ENCODE peak calls at places on chromosome 7, in six cellular contexts. One of them, this sample, is unnamed.

GRCh38 chr7:83267141-83267631 is 104.5 kb upstream of the PCLO start:
- DNase-seq in ELR: peak; percentile 46
- DNase-seq in ELF-1: no peak
- DNase-seq in germinal center: no peak
- DNase-seq in stimulated activated CD4-positive, alpha-beta T cell treated with anti-CD3 and anti-CD28 coated beads, TNF-alpha, amount 100 ng/mL, for 1 hour: no peak
- DNase-seq in fibroblast of pulmonary artery: peak; percentile 47
- DNase-seq in this sample: no peak

GRCh38 chr7:134174797-134175261 is 47.7 kb downstream of the LRGUK start:
- DNase-seq in ELR: peak; percentile 92
- DNase-seq in ELF-1: no peak
- DNase-seq in germinal center: no peak
- DNase-seq in stimulated activated CD4-positive, alpha-beta T cell treated with anti-CD3 and anti-CD28 coated beads, TNF-alpha, amount 100 ng/mL, for 1 hour: no peak
- DNase-seq in fibroblast of pulmonary artery: peak; percentile 82
- DNase-seq in this sample: peak; percentile 70

GRCh38 chr7:50068026-50068425 is 25.0 kb downstream of the ZPBP start:
- DNase-seq in ELR: no peak
- DNase-seq in ELF-1: peak; percentile 13
- DNase-seq in germinal center: peak; percentile 28
- DNase-seq in stimulated activated CD4-positive, alpha-beta T cell treated with anti-CD3 and anti-CD28 coated beads, TNF-alpha, amount 100 ng/mL, for 1 hour: no peak
- DNase-seq in fibroblast of pulmonary artery: peak; percentile 6
- DNase-seq in this sample: peak; percentile 31

GRCh38 chr7:45325378-45325777 is 167.8 kb downstream of the RAMP3 start:
- DNase-seq in ELR: no peak
- DNase-seq in ELF-1: no peak
- DNase-seq in germinal center: no peak
- DNase-seq in stimulated activated CD4-positive, alpha-beta T cell treated with anti-CD3 and anti-CD28 coated beads, TNF-alpha, amount 100 ng/mL, for 1 hour: no peak
- DNase-seq in fibroblast of pulmonary artery: no peak
- DNase-seq in this sample: no peak

GRCh38 chr7:50209461-50210161 is 94.9 kb upstream of the IKZF1 start:
- DNase-seq in ELR: no peak
- DNase-seq in ELF-1: no peak
- DNase-seq in germinal center: no peak
- DNase-seq in stimulated activated CD4-positive, alpha-beta T cell treated with anti-CD3 and anti-CD28 coated beads, TNF-alpha, amount 100 ng/mL, for 1 hour: no peak
- DNase-seq in fibroblast of pulmonary artery: no peak
- DNase-seq in this sample: no peak

GRCh38 chr7:96314402-96315108 is 7.3 kb downstream of the SLC25A13 start:
- DNase-seq in ELR: peak; percentile 40
- DNase-seq in ELF-1: peak; percentile 66
- DNase-seq in germinal center: no peak
- DNase-seq in stimulated activated CD4-positive, alpha-beta T cell treated with anti-CD3 and anti-CD28 coated beads, TNF-alpha, amount 100 ng/mL, for 1 hour: no peak
- DNase-seq in fibroblast of pulmonary artery: peak; percentile 31
- DNase-seq in this sample: no peak

GRCh38 chr7:71454981-71455380 is 323.0 kb downstream of the GALNT17 start:
- DNase-seq in ELR: no peak
- DNase-seq in ELF-1: no peak
- DNase-seq in germinal center: no peak
- DNase-seq in stimulated activated CD4-positive, alpha-beta T cell treated with anti-CD3 and anti-CD28 coated beads, TNF-alpha, amount 100 ng/mL, for 1 hour: no peak
- DNase-seq in fibroblast of pulmonary artery: no peak
- DNase-seq in this sample: no peak

GRCh38 chr7:43937444-43937843 is 11.2 kb downstream of the UBE2D4 start:
- DNase-seq in ELR: no peak
- DNase-seq in ELF-1: no peak
- DNase-seq in germinal center: no peak
- DNase-seq in stimulated activated CD4-positive, alpha-beta T cell treated with anti-CD3 and anti-CD28 coated beads, TNF-alpha, amount 100 ng/mL, for 1 hour: no peak
- DNase-seq in fibroblast of pulmonary artery: no peak
- DNase-seq in this sample: no peak

GRCh38 chr7:17131983-17132655 is 166.3 kb upstream of the AHR start:
- DNase-seq in ELR: no peak
- DNase-seq in ELF-1: no peak
- DNase-seq in germinal center: no peak
- DNase-seq in stimulated activated CD4-positive, alpha-beta T cell treated with anti-CD3 and anti-CD28 coated beads, TNF-alpha, amount 100 ng/mL, for 1 hour: no peak
- DNase-seq in fibroblast of pulmonary artery: no peak
- DNase-seq in this sample: no peak

GRCh38 chr7:132758983-132759382 is 182.7 kb upstream of the PLXNA4 start:
- DNase-seq in ELR: no peak
- DNase-seq in ELF-1: no peak
- DNase-seq in germinal center: no peak
- DNase-seq in stimulated activated CD4-positive, alpha-beta T cell treated with anti-CD3 and anti-CD28 coated beads, TNF-alpha, amount 100 ng/mL, for 1 hour: no peak
- DNase-seq in fibroblast of pulmonary artery: no peak
- DNase-seq in this sample: no peak

GRCh38 chr7:81029523-81029922 is 110.7 kb upstream of the SEMA3C start:
- DNase-seq in ELR: no peak
- DNase-seq in ELF-1: no peak
- DNase-seq in germinal center: no peak
- DNase-seq in stimulated activated CD4-positive, alpha-beta T cell treated with anti-CD3 and anti-CD28 coated beads, TNF-alpha, amount 100 ng/mL, for 1 hour: no peak
- DNase-seq in fibroblast of pulmonary artery: no peak
- DNase-seq in this sample: no peak

GRCh38 chr7:40885503-40885902 is 750.7 kb downstream of the SUGCT start:
- DNase-seq in ELR: peak; percentile 68
- DNase-seq in ELF-1: no peak
- DNase-seq in germinal center: no peak
- DNase-seq in stimulated activated CD4-positive, alpha-beta T cell treated with anti-CD3 and anti-CD28 coated beads, TNF-alpha, amount 100 ng/mL, for 1 hour: no peak
- DNase-seq in fibroblast of pulmonary artery: peak; percentile 38
- DNase-seq in this sample: no peak

GRCh38 chr7:34036069-34036920 is 131.0 kb downstream of the BMPER start:
- DNase-seq in ELR: no peak
- DNase-seq in ELF-1: peak; percentile 61
- DNase-seq in germinal center: no peak
- DNase-seq in stimulated activated CD4-positive, alpha-beta T cell treated with anti-CD3 and anti-CD28 coated beads, TNF-alpha, amount 100 ng/mL, for 1 hour: no peak
- DNase-seq in fibroblast of pulmonary artery: peak; percentile 72
- DNase-seq in this sample: peak; percentile 61

GRCh38 chr7:155211761-155212160 is 85.9 kb upstream of the INSIG1 start:
- DNase-seq in ELR: no peak
- DNase-seq in ELF-1: no peak
- DNase-seq in germinal center: no peak
- DNase-seq in stimulated activated CD4-positive, alpha-beta T cell treated with anti-CD3 and anti-CD28 coated beads, TNF-alpha, amount 100 ng/mL, for 1 hour: no peak
- DNase-seq in fibroblast of pulmonary artery: no peak
- DNase-seq in this sample: no peak

GRCh38 chr7:90346326-90347125 is at the start of gene GTPBP10:
- DNase-seq in ELR: peak; percentile 94
- DNase-seq in ELF-1: peak; percentile 97
- DNase-seq in germinal center: peak; percentile 94
- DNase-seq in stimulated activated CD4-positive, alpha-beta T cell treated with anti-CD3 and anti-CD28 coated beads, TNF-alpha, amount 100 ng/mL, for 1 hour: peak; percentile 92
- DNase-seq in fibroblast of pulmonary artery: peak; percentile 98
- DNase-seq in this sample: peak; percentile 91

GRCh38 chr7:1811850-1812692 is 142.0 kb downstream of the ELFN1 start:
- DNase-seq in ELR: no peak
- DNase-seq in ELF-1: peak; percentile 44
- DNase-seq in germinal center: peak; percentile 48
- DNase-seq in stimulated activated CD4-positive, alpha-beta T cell treated with anti-CD3 and anti-CD28 coated beads, TNF-alpha, amount 100 ng/mL, for 1 hour: no peak
- DNase-seq in fibroblast of pulmonary artery: no peak
- DNase-seq in this sample: no peak

GRCh38 chr7:143416565-143417149 is 8.0 kb upstream of the EPHA1 start:
- DNase-seq in ELR: peak; percentile 69
- DNase-seq in ELF-1: no peak
- DNase-seq in germinal center: peak; percentile 68
- DNase-seq in stimulated activated CD4-positive, alpha-beta T cell treated with anti-CD3 and anti-CD28 coated beads, TNF-alpha, amount 100 ng/mL, for 1 hour: no peak
- DNase-seq in fibroblast of pulmonary artery: peak; percentile 68
- DNase-seq in this sample: peak; percentile 48

GRCh38 chr7:14507617-14508016 is 394.9 kb downstream of the DGKB start:
- DNase-seq in ELR: peak; percentile 60
- DNase-seq in ELF-1: no peak
- DNase-seq in germinal center: no peak
- DNase-seq in stimulated activated CD4-positive, alpha-beta T cell treated with anti-CD3 and anti-CD28 coated beads, TNF-alpha, amount 100 ng/mL, for 1 hour: no peak
- DNase-seq in fibroblast of pulmonary artery: peak; percentile 33
- DNase-seq in this sample: no peak

This sample was measured in HCT116.